ENCODE peak calls at places on chromosomes 7 and 10, in six cellular contexts. H is testis, Z is transverse colon, R is aorta, P is right cardiac atrium, T is heart right ventricle. C is an unnamed sample.
A peak's percentile ranks its signal among the peaks of the same experiment; 100 is the strongest.

GRCh38 chr10:19920075-19920726 is 104.0 kb downstream of the PLXDC2 start:
- DNase-seq in H (no peak), Z (no peak), R (no peak), P (peak; percentile 37), T (no peak), C (no peak)

GRCh38 chr7:29091121-29091601 is 55.2 kb downstream of the CPVL start:
- DNase-seq in H (peak; percentile 30), Z (no peak), R (no peak), P (peak; percentile 78), T (peak; percentile 41), C (no peak)

GRCh38 chr7:142384508-142384922 is 126.7 kb upstream of the PRSS58 start:
- DNase-seq in H (no peak), Z (no peak), R (no peak), P (no peak), T (no peak), C (no peak)

GRCh38 chr7:24573554-24574338 is 494 bp downstream of the PALS2 start:
- DNase-seq in H (peak; percentile 63), Z (peak; percentile 33), R (peak; percentile 74), P (peak; percentile 81), T (peak; percentile 36), C (peak; percentile 42)

GRCh38 chr7:36264123-36264916 is 111.3 kb downstream of the EEPD1 start:
- DNase-seq in H (no peak), Z (no peak), R (peak; percentile 65), P (peak; percentile 59), T (no peak), C (no peak)

GRCh38 chr10:72784551-72785421 is 92.8 kb downstream of the MCU start:
- DNase-seq in H (peak; percentile 28), Z (peak; percentile 21), R (peak; percentile 75), P (peak; percentile 86), T (peak; percentile 37), C (peak; percentile 32)

GRCh38 chr10:102642553-102643345 is 1.5 kb upstream of the TRIM8 start:
- DNase-seq in H (peak; percentile 69), Z (peak; percentile 70), R (peak; percentile 78), P (peak; percentile 90), T (peak; percentile 72), C (no peak)

GRCh38 chr10:37478381-37478780 is 353.0 kb downstream of the ANKRD30A start:
- DNase-seq in H (no peak), Z (no peak), R (no peak), P (no peak), T (no peak), C (no peak)

DNA sequence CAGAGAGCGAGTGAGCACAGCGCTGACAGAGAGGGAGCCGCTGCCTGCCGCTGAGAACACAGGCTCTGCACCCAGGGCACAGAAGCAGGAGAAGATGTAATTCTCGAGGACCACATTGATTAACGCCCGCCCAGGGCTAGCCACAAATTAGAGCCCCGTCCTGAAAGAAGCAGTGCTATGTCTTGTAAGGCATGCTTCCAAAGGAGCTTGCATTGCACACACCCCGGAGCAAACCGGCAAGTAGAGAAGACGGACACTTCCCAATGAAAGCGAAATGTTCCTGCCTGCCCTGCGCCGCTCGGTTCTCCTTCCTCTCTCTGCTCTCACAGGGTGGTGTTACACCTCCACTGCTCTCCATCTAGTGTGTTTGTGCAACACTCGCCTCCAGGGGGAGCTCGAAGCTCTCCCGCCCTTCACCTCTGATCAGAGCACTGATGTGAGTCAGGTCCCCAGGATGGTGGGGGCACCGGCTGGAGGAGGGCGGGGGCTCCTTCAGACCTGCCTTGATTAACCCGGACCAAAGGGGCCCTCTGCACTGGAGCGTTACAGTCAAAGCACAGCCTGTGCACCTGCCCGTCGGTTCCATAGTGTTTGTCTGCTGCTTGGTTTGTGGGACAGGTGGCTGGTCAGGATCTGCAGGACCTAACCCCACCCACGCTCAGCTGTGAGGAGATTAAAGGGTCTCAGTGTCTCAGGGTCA is 316.5 kb downstream of the ADARB2 start:
- DNase-seq in H (peak; percentile 66), Z (peak; percentile 61), R (no peak), P (no peak), T (peak; percentile 43), C (peak; percentile 57)
- H3K4me3 ChIP-seq in H (no peak overlapping the region), Z (no peak overlapping the region), R (no peak overlapping the region), P (no peak overlapping the region), T (no peak overlapping the region), C (no peak overlapping the region)

GRCh38 chr10:118752401-118752800 is 2.4 kb downstream of the CACUL1 start:
- DNase-seq in H (no peak), Z (no peak), R (no peak), P (no peak), T (no peak), C (no peak)

GRCh38 chr10:118751272-118751671 is 3.5 kb downstream of the CACUL1 start:
- DNase-seq in H (no peak), Z (no peak), R (no peak), P (no peak), T (no peak), C (no peak)

GRCh38 chr10:118753331-118753730 is 1.4 kb downstream of the CACUL1 start:
- DNase-seq in H (no peak), Z (no peak), R (no peak), P (no peak), T (no peak), C (no peak)

GRCh38 chr10:118754132-118754555 is 626 bp downstream of the CACUL1 start:
- DNase-seq in H (peak; percentile 65), Z (peak; percentile 34), R (peak; percentile 62), P (no peak), T (peak; percentile 28), C (peak; percentile 56)

GRCh38 chr10:118754556-118755423 is at the start of gene CACUL1:
- DNase-seq in H (peak; percentile 100), Z (peak; percentile 100), R (peak; percentile 100), P (peak; percentile 100), T (peak; percentile 100), C (peak; percentile 100)
- H3K4me1 ChIP-seq in H (peaks cover 13% of the 10 kb centered on the region), Z (peaks cover 16% of the 10 kb centered on the region), R (no peaks in the 10 kb centered on the region), P (no peaks in the 10 kb centered on the region), T (peaks cover 44% of the 10 kb centered on the region), C (peaks cover 2% of the 10 kb centered on the region)

GRCh38 chr7:79927116-79927515 is 207.5 kb upstream of the GNAI1 start:
- DNase-seq in H (no peak), Z (no peak), R (no peak), P (no peak), T (no peak), C (no peak)

GRCh38 chr7:79923953-79924352 is 210.7 kb upstream of the GNAI1 start:
- DNase-seq in H (no peak), Z (no peak), R (no peak), P (no peak), T (no peak), C (no peak)

GRCh38 chr7:79921976-79922375 is 212.7 kb upstream of the GNAI1 start:
- DNase-seq in H (no peak), Z (no peak), R (no peak), P (no peak), T (no peak), C (no peak)

GRCh38 chr7:79922894-79923293 is 211.7 kb upstream of the GNAI1 start:
- DNase-seq in H (no peak), Z (no peak), R (no peak), P (no peak), T (no peak), C (no peak)
- H3K27me3 ChIP-seq in H (no peaks in the 10 kb centered on the region), Z (no peaks in the 10 kb centered on the region), R (no peaks in the 10 kb centered on the region), P (no peaks in the 10 kb centered on the region), T (no peaks in the 10 kb centered on the region), C (no peaks in the 10 kb centered on the region)

GRCh38 chr10:111211756-111212155 is 134.9 kb downstream of the ADRA2A start:
- DNase-seq in H (no peak), Z (no peak), R (no peak), P (no peak), T (no peak), C (no peak)

GRCh38 chr10:111207525-111207924 is 130.7 kb downstream of the ADRA2A start:
- DNase-seq in H (no peak), Z (peak; percentile 67), R (no peak), P (peak; percentile 32), T (no peak), C (no peak)

GRCh38 chr10:111209666-111210065 is 132.8 kb downstream of the ADRA2A start:
- DNase-seq in H (no peak), Z (no peak), R (no peak), P (no peak), T (no peak), C (no peak)

GRCh38 chr10:111208951-111209350 is 132.1 kb downstream of the ADRA2A start:
- DNase-seq in H (no peak), Z (no peak), R (no peak), P (no peak), T (no peak), C (no peak)

GRCh38 chr10:111211241-111211640 is 134.4 kb downstream of the ADRA2A start:
- DNase-seq in H (no peak), Z (no peak), R (no peak), P (no peak), T (no peak), C (no peak)
- H3K4me3 ChIP-seq in H (no peak overlapping the region), Z (no peak overlapping the region), R (no peak overlapping the region), P (no peak overlapping the region), T (no peak overlapping the region), C (no peak overlapping the region)

DNA sequence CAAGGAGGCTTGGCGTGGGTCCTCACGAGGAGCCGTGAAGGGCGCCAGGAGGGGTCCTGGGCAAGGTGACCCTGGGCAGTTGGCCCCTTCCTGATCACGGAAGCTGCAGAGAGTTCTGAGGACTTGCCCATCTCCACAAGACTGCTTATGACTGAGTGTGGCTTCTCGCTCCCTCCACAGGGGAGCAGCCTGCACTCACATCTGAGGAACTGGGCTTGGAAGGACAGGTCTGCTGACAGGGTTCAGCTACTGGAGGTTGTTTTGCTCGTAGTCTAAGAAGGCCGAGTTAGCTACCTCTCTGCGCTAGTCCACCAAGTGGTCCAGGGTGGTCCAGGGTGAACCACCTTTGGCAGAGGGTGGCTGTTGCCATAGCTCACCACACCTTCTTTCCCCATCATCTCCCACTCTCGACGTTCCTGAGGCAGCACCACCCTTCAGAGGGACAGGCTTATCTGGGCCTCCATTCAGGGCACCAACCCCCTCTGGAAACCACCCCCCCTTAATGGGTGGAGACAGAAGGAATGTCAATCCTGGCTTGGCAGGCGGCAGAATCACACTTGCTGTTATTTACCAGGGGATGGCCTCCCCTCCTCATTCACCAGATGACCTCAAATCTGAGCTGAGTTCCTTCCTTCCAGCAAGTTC is 38.2 kb downstream of the FAM53B start:
- DNase-seq in H (no peak), Z (no peak), R (peak; percentile 34), P (no peak), T (no peak), C (no peak)
- H3K4me1 ChIP-seq in H (peaks cover 99% of the 10 kb centered on the region), Z (peaks cover 93% of the 10 kb centered on the region), R (peaks cover 2% of the 10 kb centered on the region), P (peaks cover 84% of the 10 kb centered on the region), T (peaks cover 100% of the 10 kb centered on the region), C (peaks cover 70% of the 10 kb centered on the region)

C was measured in lung.